ENCODE peak calls at places on chromosomes 1 and 21, in seven cellular contexts. U is GM10248; Y is NCI-H1092 treated with DMSO at 0.1 percent for 48 hours; L is T follicular helper cell; T is CD8-positive, alpha-beta memory T cell; W is Peyer's patch; B is GDM1. F is an unnamed sample.
A peak's percentile ranks its signal among the peaks of the same experiment; 100 is the strongest.

GRCh38 chr1:192977089-192977706 is 82.0 kb downstream of the UCHL5 start:
- DNase-seq in U (no peak), L (no peak), B (no peak), Y (no peak), W (no peak), T (no peak), F (no peak)

GRCh38 chr1:1757422-1758058 is 20.7 kb downstream of the NADK start:
- DNase-seq in T (no peak), B (no peak), U (no peak), L (no peak), W (no peak), Y (no peak), F (no peak)

GRCh38 chr1:108643492-108644333 is 17.2 kb downstream of the HENMT1 start:
- DNase-seq in W (no peak), L (peak; percentile 36), U (peak; percentile 55), T (peak; percentile 69), B (peak; percentile 16), Y (peak; percentile 67), F (no peak)

GRCh38 chr1:156859523-156860112 is 701 bp upstream of the INSRR start:
- DNase-seq in Y (peak; percentile 60), T (peak; percentile 10), U (peak; percentile 48), B (no peak), W (no peak), L (no peak), F (peak; percentile 26)

GRCh38 chr1:102434421-102434820 is 437.7 kb upstream of the OLFM3 start:
- DNase-seq in B (no peak), W (no peak), U (no peak), Y (peak; percentile 8), L (no peak), T (no peak), F (no peak)

GRCh38 chr1:227545361-227545760 is 18.0 kb upstream of the ZNF678 start:
- DNase-seq in Y (no peak), U (no peak), W (no peak), T (no peak), L (no peak), B (no peak), F (no peak)

GRCh38 chr1:115458426-115459114 is 120.5 kb upstream of the NGF start:
- DNase-seq in B (no peak), L (no peak), U (no peak), W (no peak), Y (peak; percentile 51), T (no peak), F (no peak)

GRCh38 chr1:168092566-168093355 is 44.0 kb downstream of the GPR161 start:
- DNase-seq in B (no peak), W (no peak), L (no peak), U (no peak), Y (peak; percentile 7), T (no peak), F (no peak)

GRCh38 chr21:27366846-27367245 is 400.0 kb upstream of the ADAMTS5 start:
- DNase-seq in T (no peak), B (no peak), L (no peak), Y (no peak), U (no peak), W (no peak), F (no peak)

GRCh38 chr1:51168266-51168845 is 66.3 kb downstream of the C1orf185 start:
- DNase-seq in T (no peak), B (no peak), U (no peak), W (no peak), Y (no peak), L (no peak), F (no peak)

GRCh38 chr21:31813873-31814272 is 58.9 kb upstream of the HUNK start:
- DNase-seq in T (no peak), U (no peak), L (no peak), W (no peak), Y (no peak), B (no peak), F (no peak)

GRCh38 chr21:36803801-36804452 is 105.0 kb downstream of the SIM2 start:
- DNase-seq in L (no peak), U (no peak), Y (no peak), T (no peak), W (no peak), B (no peak), F (no peak)

GRCh38 chr1:87866416-87866815 is 537.7 kb downstream of the LMO4 start:
- DNase-seq in U (no peak), L (no peak), B (no peak), T (no peak), W (no peak), Y (no peak), F (no peak)